ENCODE peak calls at places on chromosomes 13 and 19, in seven cellular contexts. I, E, P, B, F, S and K are unnamed samples.

GRCh38 chr13:113918981-113919646 is 54.8 kb downstream of the C13orf46 start:
- DNase-seq in I (peak), E (peak), P (no peak), B (no peak), F (no peak), S (no peak), K (no peak)

GRCh38 chr19:42229855-42230331 is 9.8 kb downstream of the ZNF526 start:
- DNase-seq in I (peak), E (no peak), P (no peak), B (no peak), F (no peak), S (no peak), K (no peak)

GRCh38 chr19:33865306-33865705 is 68.6 kb downstream of the KCTD15 start:
- DNase-seq in I (no peak), E (no peak), P (no peak), B (no peak), F (no peak), S (no peak), K (no peak)

GRCh38 chr13:41352935-41353801 is 42.1 kb downstream of the NAA16 start:
- DNase-seq in I (peak), E (peak), P (peak), B (no peak), F (peak), S (no peak), K (peak)

GRCh38 chr13:55728229-55728628 is 1412.5 kb upstream of the PRR20A start:
- DNase-seq in I (no peak), E (no peak), P (no peak), B (no peak), F (no peak), S (no peak), K (no peak)

GRCh38 chr19:23799321-23799720 is 40.6 kb upstream of the ZNF681 start:
- DNase-seq in I (no peak), E (no peak), P (no peak), B (no peak), F (no peak), S (no peak), K (no peak)

GRCh38 chr13:46656786-46657185 is 103.8 kb downstream of the LRCH1 start:
- DNase-seq in I (no peak), E (no peak), P (no peak), B (no peak), F (no peak), S (no peak), K (no peak)

GRCh38 chr13:81639984-81640582 is 1299.2 kb upstream of the SPRY2 start:
- DNase-seq in I (no peak), E (no peak), P (no peak), B (no peak), F (no peak), S (no peak), K (no peak)

GRCh38 chr19:24033962-24034342 is 53.0 kb upstream of the ZNF254 start:
- DNase-seq in I (peak), E (peak), P (peak), B (peak), F (peak), S (no peak), K (no peak)

GRCh38 chr19:12913871-12914690 is 5.0 kb downstream of the SYCE2 start:
- DNase-seq in I (peak), E (peak), P (no peak), B (no peak), F (peak), S (no peak), K (peak)

GRCh38 chr19:48683349-48683748 is 10.5 kb upstream of the NTN5 start:
- DNase-seq in I (peak), E (no peak), P (peak), B (no peak), F (no peak), S (no peak), K (no peak)

GRCh38 chr19:32345261-32346207 is at the start of gene ZNF507:
- DNase-seq in I (peak), E (peak), P (peak), B (no peak), F (peak), S (peak), K (peak)

GRCh38 chr19:5269279-5269678 is 71.3 kb downstream of the PTPRS start:
- DNase-seq in I (no peak), E (no peak), P (no peak), B (no peak), F (no peak), S (no peak), K (no peak)

GRCh38 chr13:33441015-33441414 is 155.5 kb upstream of the STARD13 start:
- DNase-seq in I (peak), E (no peak), P (no peak), B (no peak), F (no peak), S (no peak), K (no peak)

GRCh38 chr19:17841810-17842662 is 5.7 kb downstream of the JAK3 start:
- DNase-seq in I (peak), E (peak), P (peak), B (no peak), F (no peak), S (peak), K (peak)

GRCh38 chr19:47417746-47418594 is 1.4 kb downstream of the MEIS3 start:
- DNase-seq in I (no peak), E (no peak), P (no peak), B (no peak), F (no peak), S (no peak), K (no peak)

GRCh38 chr19:10593820-10594637 is 6.9 kb upstream of the AP1M2 start:
- DNase-seq in I (peak), E (peak), P (no peak), B (no peak), F (no peak), S (no peak), K (no peak)

GRCh38 chr13:53028637-53029121 is at the start of gene OLFM4:
- DNase-seq in I (no peak), E (no peak), P (no peak), B (no peak), F (no peak), S (no peak), K (no peak)

GRCh38 chr13:90362718-90363117 is 984.8 kb upstream of the MIR17HG start:
- DNase-seq in I (peak), E (no peak), P (no peak), B (peak), F (no peak), S (no peak), K (no peak)

GRCh38 chr13:73059460-73060250 is 850 bp downstream of the KLF5 start:
- DNase-seq in I (peak), E (no peak), P (peak), B (no peak), F (no peak), S (no peak), K (no peak)

GRCh38 chr13:21328201-21328600 is 130.9 kb downstream of the ZDHHC20 start:
- DNase-seq in I (no peak), E (no peak), P (no peak), B (no peak), F (no peak), S (no peak), K (no peak)

GRCh38 chr19:4993683-4994082 is 24.8 kb downstream of the KDM4B start:
- DNase-seq in I (no peak), E (no peak), P (no peak), B (no peak), F (no peak), S (no peak), K (no peak)

GRCh38 chr19:1744133-1744665 is 9.1 kb upstream of the ONECUT3 start:
- DNase-seq in I (no peak), E (no peak), P (no peak), B (no peak), F (no peak), S (no peak), K (no peak)

GRCh38 chr13:25300861-25301346 is 521 bp upstream of the NUP58 start:
- DNase-seq in I (no peak), E (no peak), P (no peak), B (no peak), F (no peak), S (no peak), K (peak)

GRCh38 chr19:50500060-50500752 is 10.8 kb downstream of the JOSD2 start:
- DNase-seq in I (no peak), E (no peak), P (no peak), B (no peak), F (no peak), S (no peak), K (no peak)

GRCh38 chr19:56253737-56254136 is 18.8 kb upstream of the EDDM13 start:
- DNase-seq in I (peak), E (no peak), P (no peak), B (peak), F (peak), S (peak), K (no peak)

GRCh38 chr19:47232422-47233211 is 1.6 kb upstream of the BBC3 start:
- DNase-seq in I (peak), E (no peak), P (no peak), B (peak), F (no peak), S (no peak), K (no peak)

GRCh38 chr19:16327911-16328823 is 3.5 kb downstream of the KLF2 start:
- DNase-seq in I (peak), E (peak), P (peak), B (no peak), F (peak), S (no peak), K (no peak)

GRCh38 chr19:1112254-1113208 is 8.7 kb downstream of the GPX4 start:
- DNase-seq in I (no peak), E (no peak), P (no peak), B (no peak), F (no peak), S (no peak), K (no peak)